ENCODE peak calls at places on chromosomes 7 and 10, in eight cellular contexts. M, Y, X, F, B, H, W and U are unnamed samples.

GRCh38 chr7:129947701-129948100 is 5.1 kb downstream of the UBE2H start:
- DNase-seq in M (no peak), Y (no peak), X (no peak), F (no peak), B (no peak), H (no peak), W (no peak), U (no peak)

GRCh38 chr7:99955247-99955646 is 20.6 kb downstream of the AZGP1 start:
- DNase-seq in M (no peak), Y (no peak), X (no peak), F (no peak), B (no peak), H (no peak), W (no peak), U (no peak)

GRCh38 chr10:110625951-110626855 is 17.9 kb upstream of the RBM20 start:
- DNase-seq in M (no peak), Y (no peak), X (no peak), F (no peak), B (no peak), H (no peak), W (no peak), U (no peak)

GRCh38 chr10:21532694-21533576 is 1.1 kb upstream of the MLLT10 start:
- DNase-seq in M (no peak), Y (no peak), X (no peak), F (no peak), B (no peak), H (no peak), W (no peak), U (no peak)

GRCh38 chr7:9013940-9014339 is 580.5 kb downstream of the NXPH1 start:
- DNase-seq in M (no peak), Y (no peak), X (no peak), F (no peak), B (no peak), H (no peak), W (no peak), U (no peak)

GRCh38 chr7:6305330-6305729 is 32.9 kb upstream of the CYTH3 start:
- DNase-seq in M (no peak), Y (no peak), X (no peak), F (no peak), B (no peak), H (no peak), W (no peak), U (no peak)

GRCh38 chr10:117457071-117457810 is 82.0 kb upstream of the PDZD8 start:
- DNase-seq in M (no peak), Y (no peak), X (no peak), F (no peak), B (no peak), H (no peak), W (no peak), U (no peak)

GRCh38 chr7:151066273-151066974 is 7.0 kb downstream of the SLC4A2 start:
- DNase-seq in M (no peak), Y (no peak), X (no peak), F (no peak), B (no peak), H (no peak), W (no peak), U (no peak)

GRCh38 chr10:78211476-78212110 is 177.9 kb downstream of the RPS24 start:
- DNase-seq in M (peak), Y (no peak), X (no peak), F (no peak), B (no peak), H (no peak), W (peak), U (peak)

GRCh38 chr7:72182036-72182435 is 230.1 kb downstream of the CALN1 start:
- DNase-seq in M (peak), Y (no peak), X (no peak), F (no peak), B (no peak), H (no peak), W (no peak), U (no peak)

GRCh38 chr10:117541909-117542705 is 439 bp upstream of the EMX2 start:
- DNase-seq in M (peak), Y (peak), X (no peak), F (peak), B (peak), H (no peak), W (peak), U (peak)

GRCh38 chr10:93352638-93353383 is 129.3 kb downstream of the MYOF start:
- DNase-seq in M (peak), Y (peak), X (no peak), F (no peak), B (peak), H (no peak), W (no peak), U (peak)

GRCh38 chr7:109763611-109764010 is 1193.9 kb downstream of the DNAJB9 start:
- DNase-seq in M (no peak), Y (no peak), X (no peak), F (peak), B (no peak), H (no peak), W (no peak), U (no peak)

GRCh38 chr7:85102813-85103350 is 84.0 kb downstream of the SEMA3D start:
- DNase-seq in M (no peak), Y (no peak), X (no peak), F (no peak), B (no peak), H (no peak), W (no peak), U (no peak)

GRCh38 chr10:110563132-110563531 is 4.4 kb upstream of the SMC3 start:
- DNase-seq in M (no peak), Y (no peak), X (no peak), F (no peak), B (no peak), H (no peak), W (no peak), U (no peak)

GRCh38 chr10:119362122-119362521 is 154.8 kb downstream of the GRK5 start:
- DNase-seq in M (no peak), Y (no peak), X (no peak), F (no peak), B (no peak), H (no peak), W (no peak), U (no peak)